ENCODE peak calls at places on chromosomes 16 and 17, in nine cellular contexts. P is cardiac muscle cell; D is CD8-positive, alpha-beta memory T cell; Y is body of pancreas; X is stomach; I is Karpas-422; M is GM23248; A is right lobe of liver; F is esophagus muscularis mucosa. O is an unnamed sample.
A peak's percentile ranks its signal among the peaks of the same experiment; 100 is the strongest.

GRCh38 chr17:75661531-75661930 is 5.4 kb downstream of the RECQL5 start:
- DNase-seq in P (no peak), D (no peak), Y (no peak), X (no peak), I (no peak), M (no peak), A (peak; percentile 4), F (no peak), O (no peak)

GRCh38 chr17:48240122-48240521 is 132.6 kb downstream of the SNX11 start:
- DNase-seq in P (peak; percentile 34), D (no peak), Y (no peak), X (no peak), I (no peak), M (no peak), A (no peak), F (no peak), O (no peak)

GRCh38 chr17:17351356-17351891 is 48.3 kb downstream of the NT5M start:
- DNase-seq in P (no peak), D (no peak), Y (no peak), X (peak; percentile 10), I (no peak), M (no peak), A (no peak), F (no peak), O (no peak)

GRCh38 chr16:840561-841454 is 40.3 kb upstream of the GNG13 start:
- DNase-seq in P (no peak), D (no peak), Y (no peak), X (no peak), I (no peak), M (no peak), A (peak; percentile 42), F (no peak), O (no peak)

GRCh38 chr17:7014995-7015586 is 2.7 kb downstream of the RNASEK start:
- DNase-seq in P (peak; percentile 66), D (peak; percentile 88), Y (no peak), X (no peak), I (no peak), M (peak; percentile 81), A (no peak), F (no peak), O (no peak)

GRCh38 chr17:29847527-29847931 is 82.5 kb downstream of the SSH2 start:
- DNase-seq in P (peak; percentile 43), D (no peak), Y (no peak), X (no peak), I (peak; percentile 58), M (peak; percentile 10), A (no peak), F (no peak), O (no peak)

GRCh38 chr16:7182510-7183109 is 150.0 kb upstream of the RBFOX1 start:
- DNase-seq in P (no peak), D (no peak), Y (no peak), X (no peak), I (no peak), M (peak; percentile 1), A (no peak), F (no peak), O (no peak)

GRCh38 chr16:85982563-85982939 is 83.6 kb downstream of the IRF8 start:
- DNase-seq in P (no peak), D (no peak), Y (no peak), X (no peak), I (no peak), M (no peak), A (no peak), F (no peak), O (peak; percentile 68)

DNA sequence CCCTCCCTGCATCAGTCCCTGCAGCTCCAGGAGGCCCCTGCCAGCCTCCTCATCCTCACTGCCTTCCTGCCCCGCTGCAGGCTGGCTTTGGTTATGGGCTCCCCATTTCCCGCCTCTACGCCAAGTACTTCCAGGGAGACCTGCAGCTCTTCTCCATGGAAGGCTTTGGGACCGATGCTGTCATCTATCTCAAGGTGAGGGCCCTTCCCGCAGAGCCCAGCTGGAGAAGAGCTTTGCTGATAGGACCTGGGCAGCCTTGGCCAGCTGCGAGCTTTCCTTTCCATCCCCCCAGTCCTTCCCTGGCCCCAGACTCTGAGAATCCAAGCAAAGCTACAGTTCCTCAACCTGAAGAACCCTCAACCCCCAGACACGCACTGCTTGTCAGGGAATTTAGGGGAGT is 14.1 kb downstream of the PDK2 start:
- DNase-seq in P (no peak), D (no peak), Y (no peak), X (no peak), I (no peak), M (no peak), A (no peak), F (no peak), O (no peak)
- H3K36me3 ChIP-seq in P (peaks cover 12% of the 10 kb centered on the region), D (no peaks in the 10 kb centered on the region), Y (no peaks in the 10 kb centered on the region), X (peaks cover 29% of the 10 kb centered on the region), I (no peaks in the 10 kb centered on the region), M (no peaks in the 10 kb centered on the region), A (peaks cover 35% of the 10 kb centered on the region), F (peaks cover 59% of the 10 kb centered on the region), O (peaks cover 55% of the 10 kb centered on the region)

GRCh38 chr17:21211825-21212479 is 2.0 kb downstream of the TMEM11 start:
- DNase-seq in P (no peak), D (no peak), Y (no peak), X (no peak), I (no peak), M (peak; percentile 28), A (no peak), F (no peak), O (no peak)

GRCh38 chr17:21210411-21211076 is 3.4 kb downstream of the TMEM11 start:
- DNase-seq in P (no peak), D (no peak), Y (no peak), X (no peak), I (no peak), M (no peak), A (no peak), F (no peak), O (no peak)

GRCh38 chr17:21213005-21213404 is 956 bp downstream of the TMEM11 start:
- DNase-seq in P (no peak), D (no peak), Y (no peak), X (no peak), I (no peak), M (peak; percentile 27), A (no peak), F (no peak), O (no peak)

GRCh38 chr17:21208352-21208751 is 5.6 kb downstream of the TMEM11 start:
- DNase-seq in P (no peak), D (no peak), Y (no peak), X (peak; percentile 44), I (no peak), M (no peak), A (no peak), F (no peak), O (no peak)

DNA sequence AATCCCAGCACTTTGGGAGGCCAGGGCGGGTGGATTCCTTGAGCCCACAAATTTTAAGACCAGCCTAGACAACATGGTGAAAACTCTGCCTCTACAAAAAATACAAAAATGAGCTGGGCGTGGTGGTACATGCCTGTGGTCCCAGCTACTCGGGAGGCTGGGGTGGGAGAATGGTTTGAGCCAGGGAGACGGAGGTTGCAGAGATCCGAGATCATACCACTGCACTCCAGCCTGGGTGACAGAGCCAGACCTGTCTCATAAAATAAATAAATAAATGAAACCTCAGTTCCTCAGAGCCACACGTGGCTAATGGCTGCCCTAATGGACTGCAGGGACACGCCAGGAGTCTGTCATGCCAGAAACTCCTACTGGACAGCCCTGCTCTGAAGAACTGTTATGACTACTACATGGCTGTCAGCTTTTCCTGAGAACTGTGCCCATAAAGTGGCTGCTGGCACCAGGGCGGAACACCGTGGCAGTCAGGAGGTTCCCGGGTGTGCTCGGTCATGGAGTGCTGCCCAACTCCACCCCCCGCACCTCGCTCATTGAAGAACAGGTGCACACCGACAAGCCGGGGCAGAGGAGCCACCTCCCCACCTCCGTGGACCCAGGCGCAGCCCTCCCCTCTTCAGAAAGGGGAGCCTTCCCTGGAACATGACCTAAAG is 4.3 kb downstream of the TMEM11 start:
- DNase-seq in P (no peak), D (no peak), Y (peak; percentile 43), X (peak; percentile 80), I (no peak), M (peak; percentile 57), A (no peak), F (no peak), O (no peak)
- H3K4me3 ChIP-seq in P (no peak overlapping the region), D (no peak overlapping the region), Y (no peak overlapping the region), X (no peak overlapping the region), I (no peak overlapping the region), M (no peak overlapping the region), A (no peak overlapping the region), F (no peak overlapping the region), O (no peak overlapping the region)

GRCh38 chr16:24966031-24966430 is 49.1 kb downstream of the ARHGAP17 start:
- DNase-seq in P (no peak), D (no peak), Y (no peak), X (no peak), I (no peak), M (no peak), A (no peak), F (no peak), O (no peak)
- H3K36me3 ChIP-seq in P (peaks cover 25% of the 10 kb centered on the region), D (peaks cover 55% of the 10 kb centered on the region), Y (peaks cover 4% of the 10 kb centered on the region), X (peaks cover 47% of the 10 kb centered on the region), I (peaks cover 63% of the 10 kb centered on the region), M (peaks cover 78% of the 10 kb centered on the region), A (peaks cover 52% of the 10 kb centered on the region), F (peaks cover 65% of the 10 kb centered on the region), O (peaks cover 97% of the 10 kb centered on the region)

GRCh38 chr17:80807882-80808281 is 183.8 kb upstream of the CHMP6 start:
- DNase-seq in P (no peak), D (no peak), Y (no peak), X (no peak), I (no peak), M (no peak), A (no peak), F (no peak), O (no peak)

GRCh38 chr17:80812362-80813088 is 179.1 kb upstream of the CHMP6 start:
- DNase-seq in P (no peak), D (no peak), Y (no peak), X (no peak), I (no peak), M (no peak), A (no peak), F (no peak), O (no peak)

GRCh38 chr17:80815151-80815561 is 176.5 kb upstream of the CHMP6 start:
- DNase-seq in P (no peak), D (no peak), Y (no peak), X (no peak), I (no peak), M (no peak), A (no peak), F (no peak), O (peak; percentile 49)

GRCh38 chr17:80813318-80813717 is 178.3 kb upstream of the CHMP6 start:
- DNase-seq in P (no peak), D (no peak), Y (no peak), X (no peak), I (no peak), M (no peak), A (no peak), F (no peak), O (no peak)

DNA sequence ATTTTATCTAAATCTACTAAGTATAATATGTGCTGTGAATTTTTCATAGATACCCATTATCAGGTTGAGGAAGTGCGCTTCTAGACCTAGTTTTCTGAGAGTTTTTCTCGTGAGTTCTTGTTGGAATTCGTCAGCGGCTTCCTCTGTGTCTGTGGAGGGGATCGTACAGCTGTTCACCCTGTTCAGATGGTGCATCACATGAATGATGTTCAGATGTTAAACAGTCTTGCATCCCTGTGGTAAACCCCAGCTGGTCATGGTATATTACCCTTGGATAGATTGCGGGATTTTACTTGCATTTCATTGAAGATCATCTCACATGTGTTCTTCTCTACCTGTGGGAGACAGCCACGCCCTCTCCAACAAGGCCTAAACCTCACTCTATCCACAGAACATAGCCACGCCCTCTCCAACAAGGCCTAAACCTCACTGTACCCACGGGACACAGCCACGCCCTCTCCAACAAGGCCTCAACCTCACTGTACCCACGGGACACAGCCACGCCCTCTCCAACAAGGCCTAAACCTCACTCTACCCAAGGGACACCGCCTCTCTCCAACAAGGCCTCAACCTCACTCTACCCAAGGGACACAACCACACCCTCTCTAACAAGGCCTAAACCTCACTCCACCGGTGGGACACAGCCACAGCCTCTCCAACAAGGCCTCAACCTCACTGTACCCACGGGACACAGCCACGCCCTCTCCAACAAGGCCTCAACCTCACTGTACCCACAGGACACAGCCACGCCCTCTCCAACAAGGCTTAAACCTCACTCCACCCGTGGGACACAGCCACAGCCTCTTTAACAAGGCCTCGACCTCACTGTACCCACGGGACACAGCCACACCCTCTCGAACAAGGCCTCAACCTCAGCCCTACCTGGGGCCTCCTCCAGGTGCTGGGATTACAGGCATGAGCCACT is 180.2 kb upstream of the CHMP6 start:
- DNase-seq in P (no peak), D (no peak), Y (no peak), X (no peak), I (peak; percentile 61), M (no peak), A (no peak), F (no peak), O (peak; percentile 46)
- H3K4me3 ChIP-seq in P (no peak overlapping the region), D (peak overlapping the region; percentile 31), Y (no peak overlapping the region), X (no peak overlapping the region), I (no peak overlapping the region), M (no peak overlapping the region), A (no peak overlapping the region), F (no peak overlapping the region), O (no peak overlapping the region)

O was measured in ascending aorta.